ENCODE peak calls at places on chromosomes 13 and 19, in seven cellular contexts. I is ecto neural progenitor cell; N is mammary epithelial cell; X is HS-5; E is activated CD4-positive, alpha-beta T cell treated with anti-CD3 and anti-CD28 coated beads for 1 hour; Y is Calu3; D is erythroblast. P is an unnamed sample.

GRCh38 chr13:77876176-77876575 is 42.5 kb downstream of the EDNRB start:
- DNase-seq in D (no peak), X (no peak), I (no peak), E (no peak), Y (no peak), N (no peak), P (no peak)

GRCh38 chr13:33434676-33435075 is 149.1 kb upstream of the STARD13 start:
- DNase-seq in N (no peak), Y (no peak), I (no peak), D (no peak), X (no peak), E (no peak), P (no peak)

GRCh38 chr19:42443944-42444398 is 1.2 kb upstream of the CXCL17 start:
- DNase-seq in D (no peak), I (no peak), E (no peak), X (no peak), N (no peak), Y (no peak), P (no peak)

GRCh38 chr19:3397266-3398022 is 31.1 kb downstream of the NFIC start:
- DNase-seq in E (no peak), I (no peak), N (peak), Y (peak), D (peak), X (no peak), P (no peak)

GRCh38 chr13:74166286-74166685 is 32.1 kb upstream of the KLF12 start:
- DNase-seq in I (no peak), E (no peak), X (no peak), Y (no peak), N (no peak), D (no peak), P (peak)

GRCh38 chr19:19205416-19206410 is 2.5 kb upstream of the NR2C2AP start:
- DNase-seq in E (no peak), N (no peak), Y (no peak), I (no peak), D (no peak), X (no peak), P (no peak)

GRCh38 chr13:26020536-26021290 is 31.1 kb downstream of the SHISA2 start:
- DNase-seq in I (no peak), E (no peak), N (no peak), X (no peak), Y (no peak), D (no peak), P (no peak)

GRCh38 chr13:23552661-23553060 is 17.6 kb upstream of the TNFRSF19 start:
- DNase-seq in N (no peak), I (no peak), E (no peak), Y (no peak), D (no peak), X (no peak), P (no peak)

GRCh38 chr13:109816112-109816978 is 30.0 kb upstream of the IRS2 start:
- DNase-seq in E (no peak), Y (no peak), I (no peak), N (peak), D (no peak), X (no peak), P (no peak)

GRCh38 chr19:38959618-38960017 is 15.9 kb downstream of the FBXO17 start:
- DNase-seq in I (no peak), X (no peak), E (no peak), N (no peak), D (no peak), Y (no peak), P (no peak)

GRCh38 chr19:29293292-29293691 is 80.3 kb upstream of the UQCRFS1 start:
- DNase-seq in I (no peak), X (no peak), D (no peak), E (no peak), Y (no peak), N (no peak), P (no peak)

GRCh38 chr13:98411617-98412310 is 165.1 kb downstream of the STK24 start:
- DNase-seq in D (no peak), E (no peak), N (no peak), I (no peak), X (no peak), Y (no peak), P (no peak)

GRCh38 chr13:77544365-77544764 is 8.9 kb downstream of the SCEL start:
- DNase-seq in I (no peak), N (no peak), X (no peak), D (no peak), Y (no peak), E (no peak), P (peak)

GRCh38 chr13:27203854-27204253 is 32.2 kb upstream of the USP12 start:
- DNase-seq in I (no peak), D (peak), Y (no peak), X (no peak), E (no peak), N (peak), P (peak)

GRCh38 chr13:103436057-103436654 is 369.9 kb upstream of the SLC10A2 start:
- DNase-seq in I (no peak), E (no peak), D (no peak), Y (no peak), N (no peak), X (no peak), P (no peak)

P was measured in EL.